ENCODE peak calls at places on chromosomes 12 and 14, in ten cellular contexts. H is T-helper 1 cell; U is NCI-H1105 treated with DMSO at 0.1 percent for 48 hours; O is sciatic nerve; S is AG09319; K is NCI-H1092; G is activated CD4-positive, alpha-beta T cell treated with anti-CD3 and anti-CD28 coated beads for 36 hours; D is activated T-helper 1 cell treated with Interleukin-2 at 50 U/mL for 16 hours; C is renal cortical epithelial cell; P is NB4. L is an unnamed sample.

GRCh38 chr12:56520025-56520810 is 1.4 kb upstream of the RBMS2 start:
- DNase-seq in H (no peak), U (no peak), O (no peak), S (no peak), K (no peak), G (no peak), D (no peak), C (peak), P (no peak), L (no peak)

GRCh38 chr14:37709419-37710195 is 114.2 kb downstream of the TTC6 start:
- DNase-seq in H (no peak), U (peak), O (no peak), S (no peak), K (no peak), G (no peak), D (no peak), C (peak), P (peak), L (no peak)

GRCh38 chr12:16346931-16347330 is 514 bp upstream of the MGST1 start:
- DNase-seq in H (no peak), U (no peak), O (no peak), S (no peak), K (no peak), G (no peak), D (no peak), C (no peak), P (peak), L (no peak)

GRCh38 chr12:54036620-54037359 is 3.9 kb downstream of the HOXC5 start:
- DNase-seq in H (no peak), U (peak), O (no peak), S (no peak), K (peak), G (no peak), D (no peak), C (peak), P (peak), L (no peak)

GRCh38 chr14:69183735-69184134 is 7.6 kb upstream of the EXD2 start:
- DNase-seq in H (no peak), U (no peak), O (no peak), S (no peak), K (no peak), G (no peak), D (no peak), C (no peak), P (peak), L (no peak)

GRCh38 chr12:128259556-128260070 is 7.4 kb upstream of the TMEM132C start:
- DNase-seq in H (no peak), U (peak), O (peak), S (no peak), K (peak), G (peak), D (no peak), C (no peak), P (peak), L (no peak)

GRCh38 chr14:68507544-68508081 is 285.3 kb downstream of the ZFP36L1 start:
- DNase-seq in H (peak), U (no peak), O (no peak), S (no peak), K (no peak), G (no peak), D (peak), C (no peak), P (no peak), L (no peak)

GRCh38 chr12:88185988-88186387 is 43.9 kb downstream of the TMTC3 start:
- DNase-seq in H (no peak), U (no peak), O (no peak), S (no peak), K (no peak), G (no peak), D (no peak), C (peak), P (no peak), L (no peak)

GRCh38 chr12:18811268-18811667 is 73.3 kb downstream of the CAPZA3 start:
- DNase-seq in H (no peak), U (no peak), O (no peak), S (no peak), K (no peak), G (no peak), D (no peak), C (peak), P (peak), L (no peak)

GRCh38 chr12:101794574-101794973 is 36.2 kb downstream of the GNPTAB start:
- DNase-seq in H (no peak), U (no peak), O (no peak), S (no peak), K (no peak), G (no peak), D (no peak), C (no peak), P (no peak), L (no peak)

GRCh38 chr12:68963456-68963859 is 30.5 kb upstream of the CPM start:
- DNase-seq in H (no peak), U (no peak), O (no peak), S (no peak), K (no peak), G (no peak), D (no peak), C (no peak), P (peak), L (no peak)

GRCh38 chr12:100435948-100436347 is 37.7 kb upstream of the NR1H4 start:
- DNase-seq in H (no peak), U (peak), O (no peak), S (no peak), K (no peak), G (no peak), D (no peak), C (no peak), P (peak), L (no peak)

GRCh38 chr14:89416002-89416995 is 734 bp downstream of the FOXN3 start:
- DNase-seq in H (peak), U (peak), O (peak), S (peak), K (peak), G (peak), D (peak), C (peak), P (peak), L (peak)

GRCh38 chr12:50287271-50287670 is 4.0 kb upstream of the LIMA1 start:
- DNase-seq in H (no peak), U (no peak), O (no peak), S (no peak), K (no peak), G (no peak), D (no peak), C (no peak), P (no peak), L (no peak)

GRCh38 chr14:99377951-99378350 is 102.7 kb downstream of the SETD3 start:
- DNase-seq in H (no peak), U (no peak), O (no peak), S (no peak), K (no peak), G (no peak), D (no peak), C (no peak), P (no peak), L (no peak)

GRCh38 chr12:46159239-46159901 is 109.5 kb downstream of the SLC38A1 start:
- DNase-seq in H (no peak), U (no peak), O (no peak), S (no peak), K (no peak), G (no peak), D (no peak), C (no peak), P (no peak), L (no peak)

GRCh38 chr12:55713721-55714120 is 2.1 kb upstream of the BLOC1S1 start:
- DNase-seq in H (no peak), U (no peak), O (no peak), S (no peak), K (no peak), G (no peak), D (no peak), C (peak), P (no peak), L (no peak)

GRCh38 chr12:89947437-89948265 is 239.0 kb upstream of the ATP2B1 start:
- DNase-seq in H (no peak), U (peak), O (no peak), S (peak), K (peak), G (peak), D (no peak), C (peak), P (no peak), L (no peak)

GRCh38 chr12:44930972-44931600 is 55.0 kb upstream of the NELL2 start:
- DNase-seq in H (no peak), U (peak), O (no peak), S (peak), K (peak), G (no peak), D (no peak), C (peak), P (peak), L (peak)

L was measured in DMS 273 treated with DMSO at 0.1 percent for 48 hours.